ENCODE peak calls at places on chromosomes 3 and 15, in nine cellular contexts. P is HEK293T; Y is amniotic stem cell; N is CD8-positive, alpha-beta memory T cell; L is choroid plexus epithelial cell; A is naive thymus-derived CD8-positive, alpha-beta T cell; I is HS-27A; D is fibroblast of lung; U is activated CD8-positive, alpha-beta memory T cell treated with anti-CD3 and anti-CD28 coated beads, Interleukin-2, amount 50 U/mL, for 4 hours. V is an unnamed sample.

GRCh38 chr3:127483005-127483641 is 107.4 kb downstream of the TPRA1 start:
- DNase-seq in P (no peak), Y (no peak), N (no peak), L (no peak), A (no peak), I (no peak), D (no peak), U (no peak), V (no peak)

GRCh38 chr15:67244966-67245478 is 9.4 kb downstream of the AAGAB start:
- DNase-seq in P (no peak), Y (no peak), N (no peak), L (peak), A (no peak), I (no peak), D (peak), U (no peak), V (no peak)

GRCh38 chr3:47324278-47324865 is 41.6 kb downstream of the KLHL18 start:
- DNase-seq in P (peak), Y (peak), N (peak), L (peak), A (peak), I (peak), D (peak), U (peak), V (peak)

GRCh38 chr3:71930056-71930991 is 145.4 kb upstream of the PROK2 start:
- DNase-seq in P (peak), Y (no peak), N (no peak), L (peak), A (no peak), I (no peak), D (peak), U (no peak), V (no peak)

GRCh38 chr15:70156781-70157261 is 59.1 kb upstream of the TLE3 start:
- DNase-seq in P (no peak), Y (no peak), N (no peak), L (no peak), A (no peak), I (no peak), D (peak), U (no peak), V (no peak)

GRCh38 chr3:36525115-36525711 is 144.9 kb downstream of the STAC start:
- DNase-seq in P (no peak), Y (no peak), N (no peak), L (peak), A (no peak), I (peak), D (peak), U (no peak), V (no peak)

GRCh38 chr15:101201411-101202174 is 50.3 kb downstream of the CHSY1 start:
- DNase-seq in P (peak), Y (peak), N (no peak), L (peak), A (no peak), I (peak), D (peak), U (no peak), V (no peak)

GRCh38 chr3:139309880-139310279 is 33.9 kb upstream of the MRPS22 start:
- DNase-seq in P (no peak), Y (no peak), N (no peak), L (peak), A (no peak), I (no peak), D (peak), U (no peak), V (no peak)

GRCh38 chr3:175585898-175586297 is 726.8 kb downstream of the NAALADL2 start:
- DNase-seq in P (no peak), Y (peak), N (no peak), L (peak), A (no peak), I (peak), D (peak), U (no peak), V (no peak)

GRCh38 chr15:58469432-58470353 is 37.9 kb downstream of the LIPC start:
- DNase-seq in P (no peak), Y (peak), N (no peak), L (peak), A (no peak), I (peak), D (peak), U (no peak), V (no peak)

GRCh38 chr3:18987862-18988447 is 160.4 kb upstream of the KCNH8 start:
- DNase-seq in P (no peak), Y (no peak), N (no peak), L (no peak), A (no peak), I (no peak), D (no peak), U (no peak), V (no peak)